ENCODE peak calls at places on chromosomes 3 and 15, in four cellular contexts. H is neuronal stem cell, R is mesenchymal stem cell, V is endothelial cell of umbilical vein. O is an unnamed sample.

GRCh38 chr15:100902436-100903190 is 16.5 kb upstream of the LRRK1 start:
- DNase-seq in H (no peak), R (no peak), V (peak), O (peak)

GRCh38 chr3:129119365-129120100 is 2.1 kb downstream of the RAB43 start:
- DNase-seq in H (no peak), R (peak), V (peak), O (no peak)

GRCh38 chr3:57952208-57952631 is 56.0 kb upstream of the FLNB start:
- DNase-seq in H (no peak), R (peak), V (peak), O (peak)

GRCh38 chr15:38819343-38819858 is 254.8 kb upstream of the RASGRP1 start:
- DNase-seq in H (no peak), R (no peak), V (no peak), O (no peak)

GRCh38 chr3:171103185-171103584 is 76.7 kb upstream of the SLC2A2 start:
- DNase-seq in H (no peak), R (no peak), V (no peak), O (no peak)

GRCh38 chr3:99875925-99876781 is 58.5 kb downstream of the CMSS1 start:
- DNase-seq in H (peak), R (peak), V (peak), O (peak)

GRCh38 chr3:196050597-196050996 is 31.3 kb downstream of the TFRC start:
- DNase-seq in H (no peak), R (no peak), V (no peak), O (no peak)

GRCh38 chr3:112074616-112075497 is 11.3 kb upstream of the C3orf52 start:
- DNase-seq in H (no peak), R (peak), V (peak), O (peak)

GRCh38 chr15:72616491-72617210 is 37.8 kb upstream of the GOLGA6B start:
- DNase-seq in H (no peak), R (no peak), V (no peak), O (no peak)

GRCh38 chr15:74845581-74845980 is 2.6 kb upstream of the ULK3 start:
- DNase-seq in H (no peak), R (no peak), V (no peak), O (no peak)

GRCh38 chr3:61966200-61966599 is 404.8 kb downstream of the PTPRG start:
- DNase-seq in H (no peak), R (no peak), V (no peak), O (peak)

GRCh38 chr3:125110016-125110875 is 54.4 kb upstream of the HEG1 start:
- DNase-seq in H (no peak), R (peak), V (no peak), O (peak)

GRCh38 chr15:48358681-48359152 is 27.5 kb downstream of the DUT start:
- DNase-seq in H (no peak), R (peak), V (peak), O (peak)

GRCh38 chr3:13631256-13631655 is 82.3 kb downstream of the FBLN2 start:
- DNase-seq in H (no peak), R (no peak), V (no peak), O (no peak)

GRCh38 chr3:65988440-65988839 is 50.3 kb downstream of the MAGI1 start:
- DNase-seq in H (no peak), R (no peak), V (no peak), O (no peak)

GRCh38 chr3:13188975-13189374 is 115.7 kb upstream of the IQSEC1 start:
- DNase-seq in H (no peak), R (no peak), V (no peak), O (no peak)

GRCh38 chr3:29644956-29645661 is 364.2 kb downstream of the RBMS3 start:
- DNase-seq in H (no peak), R (no peak), V (no peak), O (no peak)

GRCh38 chr3:172329070-172329469 is 119.2 kb downstream of the GHSR start:
- DNase-seq in H (no peak), R (no peak), V (no peak), O (no peak)

GRCh38 chr15:78148392-78149067 is 632 bp upstream of the IDH3A start:
- DNase-seq in H (no peak), R (peak), V (no peak), O (no peak)
- H3K9ac ChIP-seq in H (no peak), R (peak), V (peak), O (peak)

GRCh38 chr3:197465996-197466549 is 89.7 kb downstream of the BDH1 start:
- DNase-seq in H (no peak), R (peak), V (peak), O (peak)
- H3K9ac ChIP-seq in H (no peak), R (peak), V (no peak), O (peak)

DNA sequence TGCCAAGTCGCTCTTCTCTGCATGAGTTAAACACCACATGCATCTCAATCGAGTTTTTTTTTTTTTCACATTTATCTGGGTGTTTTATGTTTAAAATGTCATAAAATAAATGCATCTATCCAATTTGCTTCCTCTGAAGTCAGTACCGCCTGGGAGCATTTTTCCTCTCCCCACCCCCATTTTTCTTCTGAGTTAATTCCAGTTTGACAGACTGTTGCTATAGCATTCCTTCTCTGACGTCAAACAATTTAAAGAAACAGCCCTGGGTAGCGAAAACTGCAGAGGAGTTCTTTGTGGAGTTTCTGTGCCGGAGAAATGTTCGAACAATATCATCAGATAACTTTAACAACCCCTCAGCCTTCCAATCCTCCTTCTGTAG is 885 bp upstream of the GNB4 start:
- DNase-seq in H (no peak), R (peak), V (peak), O (peak)
- H3K9ac ChIP-seq in H (no peak), R (peak), V (peak), O (peak)

GRCh38 chr3:120284702-120285507 is at the start of gene GPR156:
- DNase-seq in H (no peak), R (peak), V (no peak), O (no peak)

GRCh38 chr3:120289636-120290035 is 4.6 kb upstream of the GPR156 start:
- DNase-seq in H (no peak), R (no peak), V (no peak), O (no peak)

GRCh38 chr3:120280566-120280965 is 4.5 kb downstream of the GPR156 start:
- DNase-seq in H (no peak), R (no peak), V (no peak), O (no peak)

GRCh38 chr3:120280026-120280425 is 5.0 kb downstream of the GPR156 start:
- DNase-seq in H (no peak), R (no peak), V (no peak), O (no peak)

GRCh38 chr3:120285508-120285841 is 453 bp upstream of the GPR156 start:
- DNase-seq in H (no peak), R (no peak), V (no peak), O (no peak)
- H3K9ac ChIP-seq in H (no peak), R (peak), V (peak), O (peak)

DNA sequence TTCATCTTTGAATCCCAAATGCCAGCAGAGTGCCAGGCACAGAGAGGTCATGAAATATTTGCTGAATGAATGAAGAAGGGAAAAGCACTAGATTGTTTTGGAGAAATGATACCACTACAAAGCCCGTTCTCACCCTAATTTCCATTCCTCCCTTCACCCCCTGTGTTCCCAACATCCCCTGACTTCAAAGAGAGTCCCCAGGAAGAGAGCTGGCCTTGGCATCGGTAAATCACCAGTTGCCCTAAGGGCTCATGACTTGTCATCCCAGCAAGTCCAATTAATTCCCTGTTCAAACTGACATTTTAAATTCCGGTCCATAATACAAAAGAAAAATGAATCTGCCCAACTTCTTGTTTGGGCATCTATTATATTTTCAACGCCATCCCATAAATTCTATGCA is 64.0 kb upstream of the TSC22D2 start:
- DNase-seq in H (no peak), R (no peak), V (no peak), O (no peak)
- H3K9ac ChIP-seq in H (no peak), R (no peak), V (no peak), O (no peak)

GRCh38 chr3:52089691-52090090 is 33.3 kb upstream of the DUSP7 start:
- DNase-seq in H (no peak), R (no peak), V (no peak), O (no peak)
- H3K9ac ChIP-seq in H (no peak), R (peak), V (peak), O (peak)

GRCh38 chr15:26967719-26968269 is 3.2 kb upstream of the GABRG3 start:
- DNase-seq in H (peak), R (no peak), V (no peak), O (peak)
- H3K9ac ChIP-seq in H (peak), R (no peak), V (no peak), O (no peak)